ENCODE peak calls at places on chromosome 18, in eight cellular contexts. K is GM23338, D is AG09319, P is HS-27A, C is astrocyte of the spinal cord, I is memory B cell, B is mucosa of descending colon, U is nephron progenitor cell. M is an unnamed sample.

GRCh38 chr18:48488388-48488850 is 50.4 kb upstream of the CTIF start:
- DNase-seq in I (no peak), P (peak), K (peak), U (no peak), B (peak), D (peak), C (peak), M (peak)

GRCh38 chr18:22024924-22025323 is 144.5 kb upstream of the GATA6 start:
- DNase-seq in U (no peak), P (no peak), C (no peak), D (no peak), B (no peak), I (no peak), K (no peak), M (no peak)

GRCh38 chr18:66511810-66512209 is 92.1 kb downstream of the CDH19 start:
- DNase-seq in C (peak), K (no peak), B (no peak), U (no peak), D (no peak), P (no peak), I (no peak), M (no peak)

GRCh38 chr18:22324191-22325131 is 93.3 kb downstream of the CTAGE1 start:
- DNase-seq in I (no peak), P (no peak), B (peak), C (peak), U (peak), D (no peak), K (peak), M (peak)

GRCh38 chr18:50877545-50878265 is 1.2 kb upstream of the ME2 start:
- DNase-seq in C (no peak), B (no peak), I (no peak), U (no peak), K (no peak), P (no peak), D (no peak), M (no peak)

GRCh38 chr18:9413586-9413985 is 61.7 kb upstream of the RALBP1 start:
- DNase-seq in I (no peak), B (no peak), D (no peak), P (no peak), C (peak), U (no peak), K (no peak), M (no peak)

GRCh38 chr18:45657357-45658335 is 42.4 kb downstream of the SLC14A2 start:
- DNase-seq in B (no peak), C (no peak), D (no peak), P (no peak), U (no peak), I (no peak), K (no peak), M (no peak)

GRCh38 chr18:3224223-3224622 is 4.5 kb upstream of the MYOM1 start:
- DNase-seq in D (no peak), P (no peak), K (no peak), U (no peak), C (no peak), I (no peak), B (no peak), M (no peak)

GRCh38 chr18:67513285-67513684 is 3.2 kb downstream of the DSEL start:
- DNase-seq in U (no peak), C (no peak), P (no peak), D (no peak), B (no peak), K (peak), I (no peak), M (no peak)

GRCh38 chr18:31206787-31207381 is 44.2 kb upstream of the DSC1 start:
- DNase-seq in K (peak), P (no peak), I (no peak), U (peak), C (peak), D (no peak), B (peak), M (peak)

GRCh38 chr18:72640552-72640951 is 96.4 kb upstream of the CBLN2 start:
- DNase-seq in C (no peak), U (no peak), D (no peak), B (no peak), K (no peak), P (no peak), I (no peak), M (no peak)

GRCh38 chr18:25726278-25726677 is 364.1 kb downstream of the SS18 start:
- DNase-seq in D (no peak), B (no peak), I (no peak), C (peak), U (peak), P (no peak), K (peak), M (no peak)

GRCh38 chr18:10138719-10139118 is 224.9 kb downstream of the VAPA start:
- DNase-seq in C (no peak), D (no peak), P (no peak), I (no peak), K (no peak), U (no peak), B (no peak), M (no peak)

GRCh38 chr18:37392648-37393047 is 172.9 kb downstream of the CELF4 start:
- DNase-seq in P (no peak), D (no peak), U (no peak), I (no peak), B (no peak), K (no peak), C (no peak), M (no peak)